ENCODE peak calls at places on chromosomes 11 and 22, in eight cellular contexts. F is SK-N-DZ, G is LoVo, K is T-cell, V is endothelial cell, S is KG1, R is GM19239, B is NCI-H1417. T is an unnamed sample.

GRCh38 chr11:116990061-116990473 is 108.2 kb downstream of the SIK3 start:
- DNase-seq in F (no peak), G (no peak), K (no peak), V (no peak), S (no peak), R (no peak), B (no peak), T (peak)

GRCh38 chr11:11581493-11581880 is 40.3 kb downstream of the GALNT18 start:
- DNase-seq in F (no peak), G (no peak), K (no peak), V (no peak), S (no peak), R (no peak), B (no peak), T (no peak)

GRCh38 chr11:64235427-64236161 is 1.2 kb downstream of the VEGFB start:
- DNase-seq in F (no peak), G (no peak), K (no peak), V (no peak), S (no peak), R (no peak), B (no peak), T (no peak)

GRCh38 chr11:107929611-107930200 is 1.5 kb downstream of the RAB39A start:
- DNase-seq in F (no peak), G (no peak), K (no peak), V (no peak), S (no peak), R (no peak), B (no peak), T (no peak)

GRCh38 chr22:32815943-32816342 is 14.4 kb downstream of the TIMP3 start:
- DNase-seq in F (no peak), G (no peak), K (no peak), V (no peak), S (no peak), R (no peak), B (no peak), T (no peak)

GRCh38 chr11:40380871-40381270 is 1078.6 kb downstream of the LRRC4C start:
- DNase-seq in F (no peak), G (no peak), K (no peak), V (no peak), S (no peak), R (no peak), B (no peak), T (no peak)

GRCh38 chr11:114653148-114653547 is 25.2 kb upstream of the NXPE2 start:
- DNase-seq in F (no peak), G (no peak), K (no peak), V (no peak), S (no peak), R (no peak), B (no peak), T (no peak)

GRCh38 chr11:28962492-28962891 is 854.3 kb downstream of the METTL15 start:
- DNase-seq in F (no peak), G (no peak), K (no peak), V (no peak), S (no peak), R (no peak), B (no peak), T (peak)

GRCh38 chr22:37002633-37003032 is 16.6 kb downstream of the TST start:
- DNase-seq in F (no peak), G (no peak), K (no peak), V (no peak), S (no peak), R (no peak), B (no peak), T (no peak)

GRCh38 chr11:6413791-6414231 is 5.1 kb downstream of the APBB1 start:
- DNase-seq in F (no peak), G (no peak), K (peak), V (no peak), S (no peak), R (no peak), B (peak), T (no peak)

GRCh38 chr11:70713988-70714665 is 315.8 kb downstream of the CTTN start:
- DNase-seq in F (no peak), G (no peak), K (no peak), V (peak), S (no peak), R (no peak), B (no peak), T (no peak)

GRCh38 chr11:64687204-64687603 is 35.8 kb downstream of the NRXN2 start:
- DNase-seq in F (no peak), G (no peak), K (no peak), V (no peak), S (no peak), R (no peak), B (no peak), T (no peak)

GRCh38 chr11:31106963-31107576 is 262.5 kb downstream of the DCDC1 start:
- DNase-seq in F (peak), G (peak), K (no peak), V (peak), S (no peak), R (peak), B (peak), T (peak)

GRCh38 chr11:32794439-32794838 is at the start of gene CCDC73:
- DNase-seq in F (no peak), G (no peak), K (no peak), V (no peak), S (no peak), R (no peak), B (no peak), T (no peak)

GRCh38 chr22:38947321-38948112 is 9.9 kb upstream of the APOBEC3A start:
- DNase-seq in F (no peak), G (no peak), K (no peak), V (no peak), S (no peak), R (no peak), B (no peak), T (peak)

T was measured in RWPE1.